ENCODE peak calls at places on chromosomes 6 and 20, in seven cellular contexts. B is type B pancreatic cell, Q is GM20000, P is fibroblast of the conjunctiva, E is A673, F is GM10248, L is GM06990. N is an unnamed sample.

GRCh38 chr20:22315771-22316170 is 268.6 kb downstream of the FOXA2 start:
- DNase-seq in L (no peak), Q (no peak), E (no peak), P (no peak), B (no peak), F (no peak), N (no peak)

GRCh38 chr20:19737025-19737424 is 21.0 kb upstream of the RIN2 start:
- DNase-seq in Q (no peak), B (no peak), E (no peak), L (no peak), P (peak), F (no peak), N (no peak)

GRCh38 chr6:169005141-169005540 is 248.5 kb downstream of the THBS2 start:
- DNase-seq in L (no peak), Q (no peak), F (no peak), P (no peak), B (no peak), E (no peak), N (no peak)

GRCh38 chr6:6284231-6284966 is 36.1 kb downstream of the F13A1 start:
- DNase-seq in L (peak), F (no peak), B (no peak), E (no peak), Q (no peak), P (no peak), N (peak)

GRCh38 chr6:157063935-157064322 is 259.4 kb downstream of the TMEM242 start:
- DNase-seq in Q (no peak), L (no peak), B (no peak), F (no peak), E (no peak), P (no peak), N (no peak)

GRCh38 chr20:46820682-46821081 is 74.0 kb upstream of the EYA2 start:
- DNase-seq in L (no peak), B (no peak), F (no peak), Q (no peak), E (peak), P (no peak), N (peak)

GRCh38 chr6:10555625-10556309 is 34.6 kb downstream of the GCNT2 start:
- DNase-seq in P (peak), Q (no peak), F (no peak), B (no peak), E (peak), L (no peak), N (no peak)

GRCh38 chr6:132084811-132085509 is 133.8 kb upstream of the CCN2 start:
- DNase-seq in Q (peak), P (peak), B (no peak), F (peak), L (peak), E (peak), N (no peak)

GRCh38 chr20:41154436-41155176 is 17.3 kb downstream of the PLCG1 start:
- DNase-seq in F (no peak), E (no peak), L (no peak), P (no peak), Q (no peak), B (no peak), N (no peak)

GRCh38 chr6:157226761-157227160 is 96.6 kb downstream of the TMEM242 start:
- DNase-seq in Q (no peak), E (no peak), F (no peak), L (no peak), P (no peak), B (peak), N (no peak)

GRCh38 chr6:11648436-11648775 is 110.9 kb downstream of the TMEM170B start:
- DNase-seq in F (no peak), Q (no peak), E (no peak), P (no peak), L (no peak), B (peak), N (no peak)

GRCh38 chr6:69584913-69585729 is 211.7 kb downstream of the LMBRD1 start:
- DNase-seq in B (no peak), L (peak), F (peak), Q (peak), E (no peak), P (no peak), N (peak)

GRCh38 chr6:71577766-71578165 is 289.2 kb downstream of the OGFRL1 start:
- DNase-seq in L (no peak), Q (no peak), P (no peak), F (no peak), B (no peak), E (no peak), N (no peak)

GRCh38 chr6:51467231-51467952 is 620.0 kb downstream of the PKHD1 start:
- DNase-seq in B (no peak), F (no peak), E (peak), L (no peak), Q (no peak), P (no peak), N (no peak)

GRCh38 chr6:24306038-24306437 is 51.8 kb downstream of the DCDC2 start:
- DNase-seq in F (no peak), Q (no peak), B (no peak), L (no peak), P (no peak), E (no peak), N (no peak)

GRCh38 chr6:34005845-34006644 is 139.8 kb downstream of the GRM4 start:
- DNase-seq in P (no peak), L (no peak), Q (no peak), E (no peak), F (no peak), B (no peak), N (no peak)

GRCh38 chr6:52995913-52996685 is 1.0 kb upstream of the GSTA4 start:
- DNase-seq in Q (no peak), B (no peak), L (peak), P (peak), F (no peak), E (peak), N (peak)

GRCh38 chr6:25788305-25788922 is 33.9 kb downstream of the SLC17A4 start:
- DNase-seq in F (peak), B (no peak), L (no peak), Q (peak), E (peak), P (peak), N (peak)

GRCh38 chr6:90251295-90251992 is 45.2 kb downstream of the BACH2 start:
- DNase-seq in E (no peak), L (peak), F (peak), Q (peak), P (no peak), B (no peak), N (peak)

GRCh38 chr6:93059911-93060310 is 359.4 kb downstream of the EPHA7 start:
- DNase-seq in B (no peak), P (no peak), L (no peak), Q (no peak), F (no peak), E (no peak), N (no peak)

GRCh38 chr6:161037873-161038228 is 46.3 kb downstream of the MAP3K4 start:
- DNase-seq in L (no peak), Q (no peak), E (no peak), F (no peak), B (no peak), P (no peak), N (no peak)

GRCh38 chr20:47642624-47643023 is 140.9 kb downstream of the NCOA3 start:
- DNase-seq in B (no peak), F (no peak), Q (no peak), L (no peak), E (no peak), P (no peak), N (no peak)

GRCh38 chr20:59159091-59159821 is 4.4 kb upstream of the ZNF831 start:
- DNase-seq in Q (no peak), L (no peak), E (no peak), P (no peak), F (no peak), B (no peak), N (no peak)

GRCh38 chr6:42819803-42820508 is 38.1 kb downstream of the BICRAL start:
- DNase-seq in B (no peak), E (peak), F (no peak), P (no peak), L (no peak), Q (no peak), N (no peak)

GRCh38 chr20:39233755-39234154 is 271.6 kb downstream of the DHX35 start:
- DNase-seq in F (no peak), E (no peak), L (no peak), Q (no peak), B (no peak), P (no peak), N (no peak)

GRCh38 chr6:23890543-23891227 is 235.3 kb upstream of the NRSN1 start:
- DNase-seq in L (no peak), Q (no peak), E (peak), P (peak), F (no peak), B (no peak), N (no peak)

GRCh38 chr6:32114853-32115252 is 5.7 kb upstream of the TNXB start:
- DNase-seq in P (no peak), E (no peak), B (no peak), L (no peak), F (no peak), Q (no peak), N (no peak)

GRCh38 chr6:156507656-156508055 is 269.5 kb upstream of the ARID1B start:
- DNase-seq in L (no peak), B (no peak), E (no peak), Q (no peak), F (no peak), P (no peak), N (no peak)